ENCODE peak calls at places on chromosomes 3 and 15, in nine cellular contexts. T is neural progenitor cell, Q is MM.1S, S is HCT116, Y is hepatocyte, G is PC-3, B is GM23338, H is GM23248, C is OCI-LY7. F is an unnamed sample.

GRCh38 chr3:41369838-41370237 is 170.5 kb downstream of the CTNNB1 start:
- DNase-seq in H (peak), Y (no peak), G (peak), C (no peak), T (no peak), S (no peak), Q (no peak), B (peak), F (peak)

GRCh38 chr3:102177075-102177755 is 257.6 kb upstream of the ZPLD1 start:
- DNase-seq in T (no peak), S (no peak), C (no peak), Q (no peak), G (no peak), B (no peak), H (no peak), Y (no peak), F (no peak)

GRCh38 chr3:152113413-152113812 is 155.3 kb upstream of the MBNL1 start:
- DNase-seq in Q (no peak), B (no peak), H (peak), T (no peak), Y (no peak), S (no peak), G (no peak), C (no peak), F (no peak)

GRCh38 chr3:178777718-178778411 is 241.6 kb downstream of the KCNMB2 start:
- DNase-seq in B (no peak), S (peak), T (no peak), G (peak), C (no peak), Y (no peak), H (peak), Q (no peak), F (no peak)

GRCh38 chr15:100468265-100468664 is 60.5 kb downstream of the CERS3 start:
- DNase-seq in G (no peak), H (peak), B (no peak), Y (peak), T (no peak), S (no peak), Q (no peak), C (no peak), F (no peak)

GRCh38 chr15:89910891-89911626 is 1.7 kb downstream of the ARPIN start:
- DNase-seq in C (no peak), S (no peak), Y (no peak), H (no peak), G (no peak), B (no peak), Q (no peak), T (no peak), F (no peak)

GRCh38 chr3:125141596-125142417 is 70.7 kb downstream of the SLC12A8 start:
- DNase-seq in H (peak), Y (peak), G (no peak), B (peak), S (no peak), Q (peak), T (peak), C (no peak), F (peak)

GRCh38 chr3:146505496-146505895 is 36.1 kb upstream of the PLSCR2 start:
- DNase-seq in Q (no peak), S (no peak), G (no peak), Y (no peak), H (no peak), T (no peak), C (no peak), B (no peak), F (no peak)

GRCh38 chr15:45128971-45129639 is 574 bp downstream of the DUOXA1 start:
- DNase-seq in T (peak), Q (no peak), H (peak), B (peak), C (no peak), S (no peak), G (no peak), Y (no peak), F (no peak)

GRCh38 chr15:32861741-32862140 is 143.9 kb downstream of the GREM1 start:
- DNase-seq in B (peak), Q (peak), H (peak), G (no peak), Y (peak), S (no peak), T (peak), C (no peak), F (peak)

GRCh38 chr3:139460096-139460495 is 16.2 kb downstream of the RBP2 start:
- DNase-seq in Y (no peak), C (no peak), H (peak), S (no peak), T (no peak), G (no peak), B (no peak), Q (no peak), F (no peak)

GRCh38 chr3:130374033-130374432 is 28.6 kb downstream of the COL6A5 start:
- DNase-seq in Q (no peak), T (no peak), H (no peak), C (no peak), G (peak), Y (no peak), B (no peak), S (no peak), F (no peak)

GRCh38 chr3:132352556-132353143 is 35.4 kb downstream of the ACP3 start:
- DNase-seq in Q (peak), C (peak), S (peak), H (peak), Y (peak), G (peak), T (peak), B (peak), F (peak)

GRCh38 chr15:77464129-77464865 is 43.6 kb downstream of the HMG20A start:
- DNase-seq in G (no peak), H (peak), S (no peak), C (no peak), Q (no peak), B (no peak), T (no peak), Y (peak), F (no peak)

GRCh38 chr3:8942746-8943488 is 20.4 kb downstream of the RAD18 start:
- DNase-seq in G (no peak), C (no peak), H (no peak), S (no peak), Y (no peak), T (no peak), Q (no peak), B (no peak), F (no peak)

GRCh38 chr3:8937064-8938020 is 25.9 kb downstream of the RAD18 start:
- DNase-seq in G (peak), H (peak), B (no peak), S (peak), Y (no peak), T (no peak), C (no peak), Q (no peak), F (no peak)

GRCh38 chr3:8942115-8942514 is 21.2 kb downstream of the RAD18 start:
- DNase-seq in Y (no peak), S (no peak), B (no peak), C (no peak), H (no peak), T (no peak), G (no peak), Q (no peak), F (no peak)

GRCh38 chr3:8932507-8932906 is 30.8 kb downstream of the RAD18 start:
- DNase-seq in B (no peak), C (no peak), Y (no peak), G (no peak), Q (no peak), T (no peak), S (no peak), H (no peak), F (no peak)

DNA sequence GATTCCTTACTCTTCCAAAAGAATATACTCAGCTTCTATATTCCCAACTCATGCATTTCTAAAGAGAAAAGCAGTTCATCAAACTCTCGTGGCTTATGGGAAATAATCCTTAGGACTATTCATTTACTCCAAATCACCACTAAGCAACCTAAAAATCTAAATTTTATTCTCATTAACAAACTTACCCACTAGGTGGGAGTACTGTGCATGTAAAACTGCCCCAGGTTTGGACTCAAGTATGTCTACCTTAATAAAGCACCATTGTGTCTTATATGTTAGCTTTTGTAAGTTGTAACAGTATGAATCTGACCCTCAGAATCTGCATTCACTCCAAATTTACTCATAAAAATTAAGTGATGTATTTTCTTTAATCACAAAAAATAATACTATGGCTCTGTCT is 25.3 kb downstream of the RAD18 start:
- DNase-seq in Y (peak), T (peak), C (peak), Q (no peak), B (peak), H (peak), G (peak), S (peak), F (no peak)
- TF ChIP-seq EZH2phosphoT487 in Y (no peak), T (no peak), C (no peak), Q (no peak), B (no peak), H (no peak), G (no peak), S (no peak), F (no peak)

DNA sequence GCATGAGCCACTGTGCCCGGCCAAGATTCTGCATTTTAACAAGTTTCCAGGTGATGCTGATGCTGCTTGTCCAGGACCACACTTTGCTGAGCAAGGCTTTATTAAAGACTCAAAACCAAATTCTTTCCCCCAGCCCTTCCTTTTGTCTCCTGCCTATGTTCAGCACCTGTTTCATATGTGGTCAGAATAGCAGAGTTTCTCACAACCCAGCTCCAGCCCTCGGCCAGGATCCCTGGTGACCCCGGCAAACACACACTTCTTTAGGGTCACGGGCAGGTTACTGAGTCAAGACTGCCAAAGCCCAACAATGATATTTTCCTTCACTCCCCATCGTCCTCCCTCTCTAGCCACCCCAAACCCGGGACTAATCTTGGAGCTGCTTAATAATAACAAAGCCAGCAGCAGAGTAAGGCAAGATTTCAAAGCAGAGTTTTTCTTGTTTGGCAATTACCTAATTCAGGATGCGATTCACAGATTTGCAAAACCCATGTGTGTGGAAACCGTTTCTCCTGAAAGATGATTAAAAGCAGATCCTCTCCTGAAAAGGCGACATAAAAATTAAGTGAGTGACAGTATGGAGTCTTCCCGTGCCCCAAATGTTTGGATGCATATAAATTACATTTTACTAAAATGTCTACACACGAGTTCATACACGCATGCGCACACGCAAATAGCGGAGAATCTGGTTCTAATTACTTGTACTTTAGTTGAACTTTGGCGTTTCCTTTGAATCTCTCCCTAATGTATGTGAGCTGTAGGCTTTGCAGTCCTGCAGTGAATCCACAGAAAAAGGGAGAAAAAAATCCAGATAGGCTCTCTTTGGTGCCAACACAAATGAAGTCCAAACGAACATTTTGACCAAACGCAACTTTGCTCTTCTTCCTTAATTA is 25.7 kb downstream of the RARB start:
- DNase-seq in C (no peak), Y (peak), H (peak), T (no peak), B (no peak), S (no peak), Q (peak), G (no peak), F (peak)
- TF ChIP-seq EZH2phosphoT487 in C (no peak), Y (no peak), H (no peak), T (no peak), B (no peak), S (no peak), Q (no peak), G (no peak), F (no peak)

GRCh38 chr3:373193-373784 is 176.7 kb downstream of the CHL1 start:
- DNase-seq in Y (no peak), B (no peak), C (no peak), H (no peak), G (no peak), Q (no peak), T (peak), S (no peak), F (no peak)

GRCh38 chr3:374459-374858 is 177.9 kb downstream of the CHL1 start:
- DNase-seq in Q (no peak), Y (no peak), B (no peak), T (no peak), C (no peak), S (no peak), H (no peak), G (no peak), F (no peak)

GRCh38 chr3:380801-381200 is 184.2 kb downstream of the CHL1 start:
- DNase-seq in T (no peak), S (no peak), B (no peak), G (peak), Y (no peak), Q (no peak), H (no peak), C (no peak), F (no peak)

GRCh38 chr3:377158-377561 is 180.6 kb downstream of the CHL1 start:
- DNase-seq in S (no peak), G (peak), T (peak), C (peak), Y (peak), H (peak), B (peak), Q (peak), F (peak)
- TF ChIP-seq EZH2phosphoT487 in S (no peak), G (no peak), T (no peak), C (no peak), Y (no peak), H (no peak), B (no peak), Q (no peak), F (no peak)

DNA sequence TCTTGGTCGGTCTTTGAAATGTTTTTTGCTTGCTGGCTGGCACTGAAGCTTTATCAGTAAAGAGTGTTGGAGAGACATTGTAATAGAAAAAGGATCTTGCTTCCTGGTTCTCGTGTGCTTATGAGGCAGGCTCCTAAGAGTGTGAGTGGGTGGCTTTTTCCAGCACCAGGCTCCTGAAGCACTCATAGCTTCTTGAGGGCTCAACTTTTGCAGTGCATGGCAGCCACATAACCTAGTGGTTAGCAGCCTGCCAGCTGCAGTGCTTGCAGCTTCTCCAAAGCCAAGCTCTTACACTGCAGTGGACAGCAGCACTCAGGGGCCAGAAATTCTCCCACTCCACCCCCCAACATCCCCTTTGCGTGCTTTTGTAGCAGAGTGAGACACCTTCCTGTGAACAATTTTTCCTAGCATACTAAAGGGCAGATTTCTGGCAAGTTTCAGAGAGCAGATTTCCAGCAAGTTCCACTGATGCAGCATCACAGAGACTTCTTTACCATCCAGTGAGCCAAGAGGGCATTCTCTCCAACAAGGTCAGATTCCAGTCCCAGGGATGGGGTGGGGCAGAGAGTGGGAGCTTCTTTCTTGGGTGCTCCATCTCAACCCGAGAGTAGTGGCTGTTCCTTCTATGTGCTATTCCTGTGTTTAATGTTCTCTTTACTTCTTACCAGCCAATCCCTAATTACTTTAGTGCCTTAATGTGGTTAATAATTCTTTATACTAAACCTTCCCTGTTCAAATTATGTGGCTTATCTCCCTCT is 15.8 kb upstream of the ARHGEF26 start:
- DNase-seq in B (peak), G (no peak), Q (no peak), S (no peak), T (no peak), Y (no peak), C (no peak), H (peak), F (no peak)
- TF ChIP-seq EZH2phosphoT487 in B (no peak), G (no peak), Q (no peak), S (no peak), T (no peak), Y (no peak), C (no peak), H (no peak), F (no peak)

F was measured in SK-N-SH.